ENCODE peak calls at places on chromosomes 5 and 9, in ten cellular contexts. O is kidney glomerular epithelial cell; M is cardiac septum; D is NCI-H2171; Y is stimulated activated CD4-positive, alpha-beta T cell treated with anti-CD3 and anti-CD28 coated beads, Interleukin-2, amount 100 ng/mL, for 48 hours; Q is NCI-H774; R is NCI-H187; I is NB4; X is GM12892; L is K562. H is an unnamed sample.
A peak's percentile ranks its signal among the peaks of the same experiment; 100 is the strongest.

GRCh38 chr5:150358261-150359095 is 981 bp downstream of the TCOF1 start:
- DNase-seq in X (no peak), M (no peak), L (no peak), D (no peak), Y (no peak), I (no peak), Q (no peak), R (no peak), O (peak; percentile 53), H (no peak)

GRCh38 chr9:24912767-24913166 is 367.1 kb upstream of the IZUMO3 start:
- DNase-seq in I (no peak), X (no peak), R (no peak), L (no peak), D (no peak), O (no peak), Y (no peak), M (no peak), Q (no peak), H (no peak)

GRCh38 chr5:132019857-132020555 is 8.5 kb upstream of the ACSL6 start:
- DNase-seq in O (no peak), L (no peak), D (no peak), I (no peak), X (peak; percentile 62), M (no peak), R (no peak), Q (no peak), Y (peak; percentile 60), H (peak; percentile 83)

GRCh38 chr9:108743901-108744371 is 111.8 kb downstream of the ACTL7B start:
- DNase-seq in M (no peak), X (no peak), O (peak; percentile 87), L (no peak), Y (no peak), D (peak; percentile 76), I (no peak), R (no peak), Q (no peak), H (no peak)

GRCh38 chr9:133889498-133890301 is 102.4 kb downstream of the VAV2 start:
- DNase-seq in I (no peak), X (no peak), Y (no peak), M (no peak), O (no peak), D (peak; percentile 32), L (no peak), Q (peak; percentile 77), R (no peak), H (no peak)

GRCh38 chr9:129458155-129458661 is 162.7 kb downstream of the C9orf50 start:
- DNase-seq in X (no peak), L (peak; percentile 33), O (no peak), R (no peak), I (peak; percentile 78), Q (no peak), D (no peak), Y (no peak), M (no peak), H (no peak)

GRCh38 chr9:89598926-89599325 is 5.9 kb upstream of the GADD45G start:
- DNase-seq in Y (no peak), I (no peak), M (peak; percentile 29), X (no peak), O (no peak), D (peak; percentile 54), Q (no peak), L (no peak), R (no peak), H (no peak)

GRCh38 chr5:127112347-127112864 is 39.1 kb upstream of the C5orf63 start:
- DNase-seq in L (no peak), O (no peak), Q (no peak), Y (no peak), M (no peak), R (no peak), I (no peak), X (no peak), D (no peak), H (no peak)

GRCh38 chr9:121455527-121456239 is 44.0 kb downstream of the GGTA1 start:
- DNase-seq in L (peak; percentile 36), Q (no peak), R (no peak), D (no peak), M (no peak), O (no peak), X (peak; percentile 17), I (peak; percentile 69), Y (peak; percentile 2), H (no peak)

GRCh38 chr5:113634957-113635356 is 121.5 kb downstream of the YTHDC2 start:
- DNase-seq in Y (no peak), R (no peak), L (no peak), X (no peak), M (no peak), I (no peak), Q (no peak), O (no peak), D (no peak), H (no peak)

GRCh38 chr9:75692309-75692708 is 198.2 kb upstream of the PCSK5 start:
- DNase-seq in L (no peak), Y (no peak), I (no peak), D (no peak), M (no peak), R (no peak), X (no peak), Q (no peak), O (no peak), H (no peak)

GRCh38 chr5:77957931-77958476 is 181.9 kb upstream of the TBCA start:
- DNase-seq in Y (no peak), O (no peak), Q (no peak), D (no peak), M (no peak), I (no peak), R (no peak), X (no peak), L (no peak), H (no peak)

GRCh38 chr9:110444911-110445310 is 107.2 kb upstream of the TXNDC8 start:
- DNase-seq in D (no peak), X (no peak), Q (no peak), L (no peak), Y (no peak), R (no peak), I (no peak), O (no peak), M (no peak), H (no peak)

GRCh38 chr5:107630184-107630583 is 40.6 kb downstream of the EFNA5 start:
- DNase-seq in I (no peak), Q (no peak), O (no peak), R (no peak), D (no peak), Y (no peak), M (no peak), L (no peak), X (no peak), H (no peak)

GRCh38 chr5:129356846-129357245 is 103.3 kb upstream of the ADAMTS19 start:
- DNase-seq in D (no peak), Q (no peak), I (no peak), X (no peak), R (no peak), M (no peak), O (no peak), L (no peak), Y (no peak), H (no peak)

GRCh38 chr9:107363511-107364182 is 80.6 kb downstream of the RAD23B start:
- DNase-seq in M (no peak), Y (no peak), D (peak; percentile 73), Q (no peak), O (no peak), I (no peak), L (no peak), X (no peak), R (no peak), H (no peak)

GRCh38 chr5:148474025-148474511 is 90.3 kb downstream of the FBXO38 start:
- DNase-seq in R (no peak), Y (no peak), I (no peak), O (no peak), Q (no peak), X (no peak), D (no peak), M (peak; percentile 81), L (peak; percentile 65), H (no peak)

GRCh38 chr9:70945301-70945700 is 176.1 kb downstream of the TRPM3 start:
- DNase-seq in Q (no peak), I (no peak), R (no peak), M (no peak), L (no peak), D (no peak), Y (no peak), O (no peak), X (no peak), H (no peak)

GRCh38 chr9:136339958-136340310 is 12.6 kb downstream of the GPSM1 start:
- DNase-seq in Q (no peak), X (no peak), M (no peak), L (no peak), Y (no peak), D (no peak), R (no peak), I (no peak), O (no peak), H (no peak)

GRCh38 chr9:128372784-128373183 is 1.6 kb downstream of the URM1 start:
- DNase-seq in O (no peak), X (no peak), D (no peak), Q (no peak), I (no peak), Y (no peak), L (no peak), M (no peak), R (no peak), H (no peak)

GRCh38 chr5:19179561-19179960 is 808.4 kb downstream of the CDH18 start:
- DNase-seq in Q (no peak), R (no peak), M (no peak), O (no peak), I (no peak), Y (no peak), L (peak; percentile 5), D (peak; percentile 72), X (no peak), H (no peak)

GRCh38 chr5:143166661-143167420 is 236.6 kb downstream of the NR3C1 start:
- DNase-seq in X (no peak), D (no peak), I (no peak), Y (no peak), L (no peak), Q (no peak), R (no peak), O (peak; percentile 66), M (no peak), H (no peak)

GRCh38 chr5:73619606-73620334 is 6.2 kb upstream of the ARHGEF28 start:
- DNase-seq in O (no peak), Y (no peak), X (no peak), L (no peak), D (peak; percentile 53), M (no peak), I (no peak), Q (no peak), R (no peak), H (no peak)

GRCh38 chr9:96363175-96363967 is 20.1 kb downstream of the SLC35D2 start:
- DNase-seq in D (no peak), Q (no peak), M (no peak), I (no peak), O (no peak), R (no peak), Y (no peak), X (no peak), L (peak; percentile 34), H (no peak)

GRCh38 chr5:308672-309271 is 12.7 kb upstream of the AHRR start:
- DNase-seq in I (no peak), Y (no peak), X (no peak), D (no peak), O (peak; percentile 26), M (peak; percentile 72), L (no peak), Q (no peak), R (no peak), H (no peak)

GRCh38 chr9:131410051-131410491 is 16.2 kb downstream of the PRRC2B start:
- DNase-seq in R (no peak), I (peak; percentile 94), L (no peak), D (peak; percentile 77), M (no peak), Q (no peak), O (no peak), Y (no peak), X (no peak), H (no peak)

GRCh38 chr5:156147251-156147947 is 179.6 kb upstream of the SGCD start:
- DNase-seq in I (no peak), X (no peak), L (no peak), D (no peak), O (peak; percentile 79), R (no peak), M (no peak), Y (no peak), Q (no peak), H (no peak)

GRCh38 chr9:97848582-97849237 is 4.3 kb upstream of the FOXE1 start:
- DNase-seq in I (peak; percentile 30), D (no peak), Y (no peak), X (no peak), R (no peak), Q (no peak), L (no peak), M (peak; percentile 88), O (no peak), H (no peak)